ENCODE peak calls at places on chromosomes 3 and 15, in nine cellular contexts. I, H, M, A, U, F, V, R and Q are unnamed samples.

GRCh38 chr15:52021128-52021671 is 2.2 kb downstream of the MAPK6 start:
- DNase-seq in I (no peak), F (peak; percentile 43), R (peak; percentile 62), M (no peak), A (peak; percentile 79), V (no peak), H (peak; percentile 87), U (peak; percentile 51), Q (peak; percentile 31)

GRCh38 chr15:77455696-77456293 is 35.1 kb downstream of the HMG20A start:
- DNase-seq in U (no peak), V (no peak), H (peak; percentile 3), A (no peak), F (peak; percentile 28), R (no peak), I (no peak), M (no peak), Q (no peak)

GRCh38 chr3:127458698-127459097 is 131.8 kb downstream of the TPRA1 start:
- DNase-seq in H (no peak), F (no peak), R (no peak), V (no peak), I (peak; percentile 54), U (no peak), M (peak; percentile 91), A (no peak), Q (no peak)

GRCh38 chr15:94098877-94099606 is 132.3 kb upstream of the MCTP2 start:
- DNase-seq in F (no peak), A (no peak), M (no peak), R (no peak), V (no peak), U (no peak), I (no peak), H (no peak), Q (no peak)

GRCh38 chr3:143084856-143085731 is 34.5 kb upstream of the CHST2 start:
- DNase-seq in A (no peak), H (peak; percentile 13), I (peak; percentile 73), V (no peak), R (no peak), F (no peak), U (no peak), M (no peak), Q (no peak)

GRCh38 chr3:123141276-123141675 is 60.5 kb upstream of the SEC22A start:
- DNase-seq in H (no peak), V (no peak), I (peak; percentile 45), M (no peak), F (no peak), A (no peak), R (no peak), U (no peak), Q (no peak)

GRCh38 chr3:171256445-171257250 is 203.6 kb downstream of the TNIK start:
- DNase-seq in I (no peak), V (no peak), R (no peak), H (no peak), A (no peak), F (no peak), U (no peak), M (no peak), Q (no peak)

GRCh38 chr3:136860541-136860940 is 1.5 kb upstream of the NCK1 start:
- DNase-seq in U (no peak), H (no peak), I (no peak), A (no peak), M (peak; percentile 54), R (no peak), F (no peak), V (no peak), Q (no peak)

GRCh38 chr3:120446891-120447668 is 3.7 kb downstream of the FSTL1 start:
- DNase-seq in I (no peak), A (no peak), V (no peak), M (no peak), H (no peak), F (no peak), R (no peak), U (no peak), Q (no peak)

GRCh38 chr3:120450914-120451669 is at the start of gene FSTL1:
- DNase-seq in A (no peak), V (no peak), I (peak; percentile 75), M (peak; percentile 80), H (peak; percentile 25), F (peak; percentile 77), U (no peak), R (peak; percentile 79), Q (no peak)

GRCh38 chr3:120449701-120450216 is 1.0 kb downstream of the FSTL1 start:
- DNase-seq in I (no peak), V (no peak), A (no peak), R (no peak), H (no peak), U (no peak), F (no peak), M (no peak), Q (no peak)

GRCh38 chr3:120450261-120450913 is 405 bp downstream of the FSTL1 start:
- DNase-seq in A (no peak), V (peak; percentile 59), F (peak; percentile 52), M (peak; percentile 24), U (no peak), I (peak; percentile 81), H (peak; percentile 18), R (peak; percentile 58), Q (no peak)

GRCh38 chr3:120448707-120449650 is 1.8 kb downstream of the FSTL1 start:
- DNase-seq in A (no peak), H (no peak), V (no peak), R (peak; percentile 61), F (no peak), U (no peak), I (no peak), M (no peak), Q (no peak)
- H3K27ac ChIP-seq in A (no peak overlapping the region), H (no peak overlapping the region), V (peak overlapping the region; percentile 88), R (peak overlapping the region; percentile 93), F (peak overlapping the region; percentile 96), U (no peak overlapping the region), I (peak overlapping the region; percentile 77), M (no peak overlapping the region), Q (no peak overlapping the region)

GRCh38 chr3:102158080-102158756 is 276.6 kb upstream of the ZPLD1 start:
- DNase-seq in F (no peak), R (no peak), M (no peak), I (no peak), U (no peak), V (no peak), A (no peak), H (no peak), Q (no peak)

GRCh38 chr3:102159810-102160451 is 274.9 kb upstream of the ZPLD1 start:
- DNase-seq in V (no peak), A (no peak), R (no peak), M (no peak), I (no peak), U (no peak), F (no peak), H (no peak), Q (no peak)

GRCh38 chr3:102161362-102162006 is 273.3 kb upstream of the ZPLD1 start:
- DNase-seq in U (no peak), A (no peak), R (no peak), M (no peak), I (no peak), F (no peak), H (no peak), V (no peak), Q (no peak)

GRCh38 chr3:102151935-102152334 is 282.9 kb upstream of the ZPLD1 start:
- DNase-seq in F (no peak), V (no peak), H (no peak), I (peak; percentile 41), M (no peak), U (no peak), R (no peak), A (no peak), Q (no peak)

GRCh38 chr3:102156426-102156825 is 278.4 kb upstream of the ZPLD1 start:
- DNase-seq in A (peak; percentile 61), M (no peak), I (no peak), U (no peak), F (no peak), H (peak; percentile 31), R (no peak), V (no peak), Q (peak; percentile 24)
- H3K27ac ChIP-seq in A (peak overlapping the region; percentile 98), M (no peak overlapping the region), I (no peak overlapping the region), U (no peak overlapping the region), F (no peak overlapping the region), H (no peak overlapping the region), R (peak overlapping the region; percentile 82), V (no peak overlapping the region), Q (no peak overlapping the region)

GRCh38 chr15:37078566-37078965 is 21.8 kb downstream of the MEIS2 start:
- DNase-seq in A (no peak), V (no peak), H (no peak), I (no peak), M (no peak), F (no peak), U (no peak), R (no peak), Q (no peak)

GRCh38 chr15:37079726-37080125 is 20.6 kb downstream of the MEIS2 start:
- DNase-seq in F (peak; percentile 25), H (no peak), U (no peak), I (no peak), A (no peak), V (no peak), R (peak; percentile 46), M (no peak), Q (no peak)

GRCh38 chr15:37075777-37076176 is 24.6 kb downstream of the MEIS2 start:
- DNase-seq in U (no peak), M (no peak), R (no peak), I (no peak), V (no peak), A (no peak), F (no peak), H (no peak), Q (no peak)

GRCh38 chr15:37076543-37076942 is 23.8 kb downstream of the MEIS2 start:
- DNase-seq in M (no peak), U (no peak), F (no peak), V (no peak), I (no peak), A (no peak), H (no peak), R (no peak), Q (no peak)

GRCh38 chr15:37078000-37078399 is 22.3 kb downstream of the MEIS2 start:
- DNase-seq in H (no peak), I (no peak), F (no peak), M (no peak), R (no peak), U (no peak), V (no peak), A (no peak), Q (no peak)
- H3K27ac ChIP-seq in H (no peak overlapping the region), I (no peak overlapping the region), F (no peak overlapping the region), M (no peak overlapping the region), R (no peak overlapping the region), U (no peak overlapping the region), V (no peak overlapping the region), A (no peak overlapping the region), Q (no peak overlapping the region)

GRCh38 chr3:37957185-37957936 is 33.2 kb upstream of the VILL start:
- DNase-seq in I (no peak), F (no peak), V (no peak), U (no peak), A (no peak), R (no peak), M (no peak), H (no peak), Q (no peak)

GRCh38 chr3:37964716-37965115 is 25.9 kb upstream of the VILL start:
- DNase-seq in R (no peak), H (no peak), U (no peak), A (no peak), M (no peak), I (no peak), F (no peak), V (no peak), Q (no peak)

GRCh38 chr3:37962906-37963486 is 27.6 kb upstream of the VILL start:
- DNase-seq in A (no peak), U (no peak), M (no peak), F (no peak), R (no peak), I (no peak), V (no peak), H (no peak), Q (no peak)

GRCh38 chr3:37963635-37964034 is 27.0 kb upstream of the VILL start:
- DNase-seq in H (no peak), A (no peak), F (no peak), M (no peak), V (no peak), R (no peak), I (no peak), U (no peak), Q (no peak)

DNA sequence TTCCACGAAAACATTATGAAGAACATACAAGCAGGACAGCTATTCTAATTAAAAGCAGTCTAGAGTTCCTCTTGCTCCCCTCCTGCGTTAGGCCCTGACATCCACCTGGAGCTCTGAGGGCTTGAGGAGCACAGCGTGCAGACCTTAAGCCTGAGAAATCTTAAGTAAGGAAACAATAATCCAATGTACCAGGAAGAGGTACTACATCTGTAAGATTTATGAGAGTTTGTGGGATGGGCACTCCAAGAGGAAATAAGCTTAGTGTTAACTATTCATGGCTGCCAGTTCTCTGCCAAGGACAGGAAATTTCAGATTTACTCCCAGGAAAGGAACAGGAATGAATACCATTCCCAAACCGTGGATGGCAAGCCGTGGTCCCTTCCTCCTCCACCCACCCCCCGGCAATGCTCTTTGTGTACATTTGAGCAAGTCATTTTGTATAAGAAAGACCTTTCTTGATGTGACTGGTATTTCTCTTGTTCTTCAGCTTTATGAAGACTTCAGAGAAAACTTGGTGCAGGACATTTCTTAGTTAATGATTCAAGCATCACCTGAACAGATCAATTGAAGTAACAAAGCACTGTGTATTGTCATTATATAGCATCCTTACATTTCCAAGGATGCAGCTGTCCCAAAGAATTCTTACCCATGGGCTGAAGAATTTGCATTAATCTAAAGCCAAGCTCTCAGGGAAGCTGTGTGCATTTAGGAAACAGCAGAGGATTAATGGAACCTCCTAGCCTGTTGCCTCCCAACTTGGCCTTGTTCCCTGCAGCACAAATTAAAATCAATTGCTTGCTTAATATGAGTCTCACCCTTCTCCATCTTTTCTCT is 28.7 kb upstream of the VILL start:
- DNase-seq in H (no peak), R (no peak), U (no peak), I (no peak), V (no peak), F (no peak), M (no peak), A (no peak), Q (no peak)
- H3K27ac ChIP-seq in H (peak overlapping the region; percentile 14), R (no peak overlapping the region), U (no peak overlapping the region), I (peak overlapping the region; percentile 42), V (no peak overlapping the region), F (peak overlapping the region; percentile 12), M (no peak overlapping the region), A (no peak overlapping the region), Q (no peak overlapping the region)